ENCODE peak calls at places on chromosome X, in six cellular contexts. J, S, C, L, D and A are unnamed samples.

GRCh38 chrX:35858916-35859315 is 60.6 kb upstream of the CFAP47 start:
- DNase-seq in J (no peak), S (no peak), C (no peak), L (no peak), D (no peak), A (no peak)

GRCh38 chrX:63434665-63435064 is 83.5 kb upstream of the SPIN4 start:
- DNase-seq in J (peak; percentile 19), S (no peak), C (no peak), L (no peak), D (peak; percentile 52), A (peak; percentile 53)

GRCh38 chrX:12304261-12304660 is 166.0 kb downstream of the FRMPD4 start:
- DNase-seq in J (no peak), S (no peak), C (no peak), L (no peak), D (no peak), A (no peak)

GRCh38 chrX:110317079-110317819 is 636 bp downstream of the AMMECR1 start:
- DNase-seq in J (peak; percentile 15), S (no peak), C (no peak), L (peak; percentile 66), D (peak; percentile 48), A (peak; percentile 69)

GRCh38 chrX:102338162-102338561 is 91.2 kb downstream of the NXF2 start:
- DNase-seq in J (no peak), S (no peak), C (no peak), L (no peak), D (no peak), A (no peak)

GRCh38 chrX:111129949-111130348 is 34.0 kb downstream of the PAK3 start:
- DNase-seq in J (no peak), S (no peak), C (no peak), L (no peak), D (no peak), A (no peak)

GRCh38 chrX:103681443-103681842 is 5.1 kb downstream of the MORF4L2 start:
- DNase-seq in J (no peak), S (no peak), C (no peak), L (no peak), D (no peak), A (no peak)

GRCh38 chrX:39456894-39457600 is 640.7 kb downstream of the BCOR start:
- DNase-seq in J (no peak), S (no peak), C (no peak), L (no peak), D (no peak), A (no peak)

GRCh38 chrX:123153846-123154335 is 30.2 kb upstream of the GRIA3 start:
- DNase-seq in J (no peak), S (no peak), C (no peak), L (no peak), D (no peak), A (no peak)

GRCh38 chrX:47218920-47219815 is 687 bp downstream of the CDK16 start:
- DNase-seq in J (peak; percentile 36), S (no peak), C (no peak), L (peak; percentile 71), D (no peak), A (peak; percentile 77)

GRCh38 chrX:20378291-20378920 is 111.7 kb upstream of the RPS6KA3 start:
- DNase-seq in J (no peak), S (no peak), C (no peak), L (no peak), D (no peak), A (no peak)

GRCh38 chrX:34813618-34814017 is 129.0 kb upstream of the FAM47B start:
- DNase-seq in J (no peak), S (no peak), C (no peak), L (no peak), D (no peak), A (no peak)

GRCh38 chrX:40471965-40472648 is 108.7 kb upstream of the ATP6AP2 start:
- DNase-seq in J (peak; percentile 32), S (no peak), C (no peak), L (peak; percentile 59), D (no peak), A (peak; percentile 87)

GRCh38 chrX:4830880-4831557 is 1117.6 kb upstream of the PRKX start:
- DNase-seq in J (no peak), S (no peak), C (no peak), L (no peak), D (no peak), A (no peak)

GRCh38 chrX:100647739-100648138 is 3.7 kb downstream of the SRPX2 start:
- DNase-seq in J (no peak), S (no peak), C (no peak), L (no peak), D (no peak), A (no peak)

GRCh38 chrX:10828640-10829039 is 208.3 kb upstream of the MID1 start:
- DNase-seq in J (no peak), S (no peak), C (no peak), L (no peak), D (no peak), A (no peak)

GRCh38 chrX:2220296-2220695 is 280.5 kb downstream of the DHRSX start:
- DNase-seq in J (no peak), S (no peak), C (no peak), L (no peak), D (no peak), A (no peak)

GRCh38 chrX:135544338-135544948 is 24.0 kb downstream of the INTS6L start:
- DNase-seq in J (no peak), S (no peak), C (no peak), L (no peak), D (peak; percentile 61), A (no peak)

GRCh38 chrX:54994668-54995452 is 872 bp upstream of the PFKFB1 start:
- DNase-seq in J (no peak), S (no peak), C (no peak), L (no peak), D (no peak), A (no peak)

GRCh38 chrX:13077168-13077567 is 32.7 kb upstream of the FAM9C start:
- DNase-seq in J (no peak), S (no peak), C (no peak), L (no peak), D (no peak), A (no peak)

GRCh38 chrX:40663880-40664630 is 16.7 kb upstream of the CXorf38 start:
- DNase-seq in J (peak; percentile 35), S (no peak), C (no peak), L (no peak), D (no peak), A (peak; percentile 90)

DNA sequence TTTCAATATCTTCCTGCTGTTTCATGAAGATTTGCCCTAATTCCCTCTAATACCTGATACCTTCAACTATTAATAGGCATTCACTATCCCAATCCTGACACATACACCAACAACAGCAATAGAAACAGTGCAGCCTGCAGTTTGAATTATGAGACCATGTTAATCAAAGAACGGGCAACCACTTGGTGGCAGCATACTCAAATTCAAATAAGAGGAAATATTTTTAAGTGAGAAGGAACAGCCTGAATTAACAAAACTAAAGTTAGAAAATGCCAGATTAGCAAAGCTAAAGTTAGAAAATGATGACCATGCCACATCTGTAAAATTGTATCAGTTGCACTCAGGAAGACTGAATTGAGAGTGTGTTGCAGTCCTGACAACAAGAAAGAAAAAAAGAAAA is 204.9 kb downstream of the SMARCA1 start:
- DNase-seq in J (no peak), S (no peak), C (no peak), L (no peak), D (peak; percentile 52), A (peak; percentile 54)
- TF ChIP-seq CTCF in J (no peak), S (peak; percentile 15), C (no peak), L (no peak), D (peak; percentile 37), A (peak; percentile 77)

DNA sequence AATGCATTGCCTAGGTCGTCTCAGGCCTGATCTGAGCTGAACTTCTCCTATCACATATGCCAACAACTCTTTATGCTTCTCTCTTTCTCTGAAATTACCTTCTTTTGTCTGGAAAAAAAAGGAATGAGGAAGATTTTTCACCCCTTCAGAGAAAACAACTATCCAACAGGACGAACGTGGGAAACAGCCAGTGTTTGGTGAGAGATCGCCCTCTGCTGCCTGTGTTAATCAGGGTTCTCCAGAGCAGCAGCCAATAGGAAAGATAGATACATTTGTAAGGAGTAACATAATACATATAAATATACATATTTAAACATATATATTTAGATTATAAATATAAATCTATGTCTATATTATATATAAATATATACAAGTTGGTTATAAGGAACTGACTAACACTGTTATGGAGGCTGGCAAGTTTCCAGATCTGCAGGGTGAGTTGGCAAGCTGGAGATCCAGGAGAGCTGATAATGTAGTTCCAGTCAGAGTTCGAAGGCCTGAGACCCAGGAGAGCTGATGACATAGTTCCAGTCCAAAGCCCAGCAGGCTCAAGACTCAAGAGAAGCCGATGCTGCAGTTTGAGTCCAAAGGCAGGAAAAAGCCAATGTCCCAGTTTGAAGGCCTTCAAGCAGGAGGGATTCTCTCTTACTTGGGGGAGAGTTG is 13.3 kb downstream of the CETN2 start:
- DNase-seq in J (peak; percentile 26), S (no peak), C (no peak), L (no peak), D (peak; percentile 72), A (peak; percentile 72)
- TF ChIP-seq CTCF in J (no peak), S (peak; percentile 40), C (no peak), L (no peak), D (peak; percentile 40), A (peak; percentile 74)

DNA sequence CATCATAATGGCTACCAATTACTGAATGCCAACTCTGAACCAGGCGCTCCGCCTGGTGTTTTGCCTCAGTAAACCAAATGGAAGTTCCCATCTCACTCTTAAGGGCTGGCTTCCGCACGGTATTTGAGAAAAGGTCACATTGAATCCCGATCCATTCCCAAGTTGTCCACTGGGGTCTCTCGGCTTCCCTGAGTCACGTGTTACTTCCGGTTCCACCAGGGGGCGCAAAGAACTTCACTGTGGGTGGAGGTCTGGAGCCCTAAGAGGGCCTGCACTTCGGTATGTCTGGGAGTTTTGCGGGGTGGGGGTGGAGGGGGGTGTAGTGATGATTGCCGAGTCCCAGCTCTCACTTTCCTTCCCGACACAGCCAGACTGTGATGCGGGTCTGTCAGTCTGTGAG is 13.4 kb upstream of the NHS start:
- DNase-seq in J (peak; percentile 63), S (no peak), C (no peak), L (no peak), D (no peak), A (peak; percentile 84)
- TF ChIP-seq CTCF in J (peak; percentile 45), S (peak; percentile 9), C (no peak), L (no peak), D (no peak), A (peak; percentile 82)

DNA sequence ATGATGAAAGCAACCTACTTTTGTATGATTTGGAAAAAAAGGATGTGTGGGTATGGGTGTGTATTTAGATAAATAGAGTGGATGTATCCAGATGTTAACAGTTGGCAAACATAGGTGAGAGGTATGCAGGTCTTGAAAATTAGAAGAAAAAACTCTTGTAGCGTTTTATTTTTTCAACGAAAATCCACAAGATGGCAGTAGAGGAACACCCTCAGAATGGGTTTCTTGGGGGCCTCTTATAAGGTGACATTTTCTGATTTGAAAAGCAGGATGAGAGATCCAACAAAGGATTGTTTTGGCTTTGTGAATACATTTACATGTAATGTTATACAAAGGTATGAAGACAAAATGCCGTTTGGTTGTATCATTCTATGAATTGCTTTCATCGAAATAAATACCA is 68.3 kb downstream of the FMR1NB start:
- DNase-seq in J (no peak), S (no peak), C (no peak), L (no peak), D (no peak), A (no peak)
- TF ChIP-seq CTCF in J (peak; percentile 15), S (peak; percentile 32), C (peak; percentile 37), L (no peak), D (peak; percentile 67), A (peak; percentile 79)